ENCODE peak calls at places on chromosomes 3 and 15, in seven cellular contexts. H, Q, E, G, V, I and J are unnamed samples.

GRCh38 chr3:171374661-171375285 is 85.4 kb downstream of the TNIK start:
- DNase-seq in I (no peak), H (peak), Q (no peak), V (no peak), G (no peak), E (no peak), J (no peak)

GRCh38 chr3:151751161-151751560 is 17.4 kb downstream of the AADACL2 start:
- DNase-seq in I (no peak), Q (no peak), V (no peak), H (peak), E (no peak), G (no peak), J (no peak)

GRCh38 chr3:194130211-194130610 is 5.7 kb upstream of the HES1 start:
- DNase-seq in H (no peak), E (no peak), Q (no peak), G (no peak), I (no peak), V (no peak), J (no peak)

GRCh38 chr3:44906997-44907396 is 32.6 kb downstream of the TGM4 start:
- DNase-seq in H (peak), V (no peak), I (no peak), G (no peak), E (no peak), Q (no peak), J (no peak)

GRCh38 chr3:5666455-5666854 is 478.9 kb downstream of the EDEM1 start:
- DNase-seq in G (no peak), I (no peak), H (no peak), Q (no peak), V (no peak), E (no peak), J (no peak)

GRCh38 chr15:34335176-34335575 is 2.4 kb downstream of the SLC12A6 start:
- DNase-seq in V (no peak), H (peak), Q (no peak), G (no peak), E (no peak), I (peak), J (no peak)

GRCh38 chr3:72559377-72559776 is 288.9 kb downstream of the SHQ1 start:
- DNase-seq in I (peak), Q (no peak), V (no peak), E (no peak), H (no peak), G (no peak), J (no peak)

GRCh38 chr3:11288021-11288491 is 15.9 kb downstream of the ATG7 start:
- DNase-seq in V (no peak), I (no peak), H (peak), Q (no peak), G (no peak), E (no peak), J (no peak)

GRCh38 chr15:40846846-40847224 is 3.0 kb downstream of the SPINT1 start:
- DNase-seq in V (no peak), Q (no peak), E (no peak), G (no peak), H (no peak), I (no peak), J (no peak)

GRCh38 chr15:50685976-50686467 is 575 bp downstream of the TRPM7 start:
- DNase-seq in G (no peak), H (peak), Q (peak), E (peak), V (peak), I (peak), J (peak)